ENCODE peak calls at places on chromosomes 4 and X, in seven cellular contexts. L is K562; Z is fibroblast of the aortic adventitia; H is cardiac fibroblast; Y is CD8-positive, alpha-beta T cell; P is activated B cell treated with CpG ODN at 0.5 μM for 24 hours; V is GM12865. N is an unnamed sample.

GRCh38 chr4:123109129-123109528 is 186.7 kb upstream of the NUDT6 start:
- DNase-seq in V (no peak), Z (no peak), Y (no peak), P (no peak), L (no peak), H (no peak), N (no peak)

GRCh38 chrX:103626855-103627254 is 1.9 kb upstream of the TCEAL1 start:
- DNase-seq in H (peak; percentile 65), V (no peak), P (no peak), L (no peak), Y (no peak), Z (no peak), N (peak; percentile 26)

GRCh38 chr4:110005461-110006056 is 92.9 kb downstream of the EGF start:
- DNase-seq in L (peak; percentile 65), P (no peak), V (peak; percentile 75), Z (peak; percentile 84), Y (no peak), H (peak; percentile 88), N (peak; percentile 77)

GRCh38 chr4:165404080-165404479 is 25.3 kb downstream of the CPE start:
- DNase-seq in Z (no peak), L (no peak), P (no peak), Y (no peak), V (no peak), H (no peak), N (no peak)

GRCh38 chrX:39645059-39645895 is 452.5 kb downstream of the BCOR start:
- DNase-seq in Y (no peak), V (no peak), P (no peak), L (peak; percentile 50), H (peak; percentile 88), Z (peak; percentile 85), N (peak; percentile 41)

GRCh38 chr4:17347445-17347844 is 164.4 kb downstream of the QDPR start:
- DNase-seq in V (peak; percentile 38), L (peak; percentile 46), P (no peak), Z (peak; percentile 65), Y (no peak), H (peak; percentile 56), N (peak; percentile 70)

GRCh38 chr4:113781439-113782040 is 20.0 kb upstream of the CAMK2D start:
- DNase-seq in Y (no peak), Z (peak; percentile 66), V (peak; percentile 61), L (peak; percentile 7), H (peak; percentile 69), P (no peak), N (peak; percentile 53)

GRCh38 chr4:4851906-4852305 is 7.6 kb upstream of the MSX1 start:
- DNase-seq in Z (no peak), V (no peak), P (no peak), Y (no peak), H (no peak), L (no peak), N (no peak)

GRCh38 chr4:141350122-141350904 is 129.6 kb downstream of the ZNF330 start:
- DNase-seq in Z (peak; percentile 86), L (no peak), V (no peak), P (no peak), H (peak; percentile 83), Y (no peak), N (peak; percentile 93)

GRCh38 chrX:149456476-149457245 is 48.4 kb downstream of the IDS start:
- DNase-seq in L (no peak), Y (no peak), V (no peak), Z (no peak), P (no peak), H (no peak), N (no peak)

GRCh38 chr4:1049591-1049905 is 38.1 kb downstream of the FGFRL1 start:
- DNase-seq in P (peak; percentile 14), L (no peak), H (no peak), Y (no peak), Z (no peak), V (no peak), N (no peak)

GRCh38 chr4:1053080-1053661 is 41.7 kb downstream of the FGFRL1 start:
- DNase-seq in P (peak; percentile 4), Z (peak; percentile 94), Y (no peak), V (no peak), L (no peak), H (peak; percentile 52), N (no peak)

GRCh38 chr4:1050486-1051213 is 39.2 kb downstream of the FGFRL1 start:
- DNase-seq in P (peak; percentile 11), H (no peak), V (no peak), Z (no peak), L (no peak), Y (peak; percentile 2), N (no peak)

GRCh38 chr4:1051472-1051871 is 40.0 kb downstream of the FGFRL1 start:
- DNase-seq in P (peak; percentile 4), H (no peak), Y (no peak), L (no peak), Z (no peak), V (no peak), N (no peak)

DNA sequence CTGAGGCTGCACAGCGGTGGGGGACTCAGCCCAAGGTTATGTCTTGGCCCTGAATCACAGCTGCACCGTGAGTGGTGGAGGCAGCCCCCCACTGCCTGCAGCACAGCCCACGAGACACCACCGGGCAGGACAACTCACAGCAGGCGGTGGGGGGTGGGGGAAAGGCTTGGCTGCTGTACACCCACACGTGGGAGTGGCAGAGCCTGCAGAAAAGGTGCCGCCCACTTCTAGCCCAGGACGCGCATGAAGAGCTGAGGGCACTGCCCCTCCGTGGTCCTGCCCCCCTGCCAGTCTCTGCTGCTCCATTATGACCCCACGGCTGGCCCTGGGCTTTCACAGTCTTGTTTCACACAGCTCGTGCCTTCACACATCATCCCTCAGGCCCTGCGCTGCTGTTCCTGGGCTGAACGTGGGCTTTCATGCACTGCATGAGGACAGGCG is 40.8 kb downstream of the FGFRL1 start:
- DNase-seq in Y (no peak), Z (no peak), H (no peak), L (no peak), V (no peak), P (peak; percentile 11), N (no peak)
- TF ChIP-seq CTCF in Y (no peak), Z (no peak), H (no peak), L (no peak), V (no peak), P (no peak), N (no peak)

GRCh38 chrX:15464704-15465103 is 28.4 kb downstream of the PIR start:
- DNase-seq in H (no peak), Y (no peak), L (no peak), P (no peak), Z (no peak), V (no peak), N (no peak)

GRCh38 chrX:15468036-15468435 is 25.1 kb downstream of the PIR start:
- DNase-seq in Y (no peak), Z (peak; percentile 85), P (no peak), L (peak; percentile 38), H (peak; percentile 73), V (peak; percentile 30), N (peak; percentile 67)

GRCh38 chrX:15465347-15465746 is 27.8 kb downstream of the PIR start:
- DNase-seq in Z (peak; percentile 70), L (no peak), V (peak; percentile 29), H (peak; percentile 17), Y (no peak), P (no peak), N (peak; percentile 50)

GRCh38 chrX:15469613-15470012 is 23.5 kb downstream of the PIR start:
- DNase-seq in L (no peak), H (no peak), P (no peak), Y (no peak), Z (no peak), V (no peak), N (no peak)

GRCh38 chrX:15465896-15466651 is 27.1 kb downstream of the PIR start:
- DNase-seq in Y (no peak), H (peak; percentile 55), L (peak; percentile 14), V (peak; percentile 3), P (no peak), Z (peak; percentile 50), N (peak; percentile 16)
- TF ChIP-seq CTCF in Y (no peak), H (no peak), L (no peak), V (no peak), P (no peak), Z (no peak), N (no peak)

GRCh38 chrX:76893930-76894329 is 466.4 kb downstream of the MAGEE1 start:
- DNase-seq in P (no peak), Y (no peak), V (no peak), Z (peak; percentile 20), L (no peak), H (peak; percentile 2), N (no peak)
- TF ChIP-seq CTCF in P (no peak), Y (no peak), V (no peak), Z (no peak), L (no peak), H (no peak), N (no peak)

DNA sequence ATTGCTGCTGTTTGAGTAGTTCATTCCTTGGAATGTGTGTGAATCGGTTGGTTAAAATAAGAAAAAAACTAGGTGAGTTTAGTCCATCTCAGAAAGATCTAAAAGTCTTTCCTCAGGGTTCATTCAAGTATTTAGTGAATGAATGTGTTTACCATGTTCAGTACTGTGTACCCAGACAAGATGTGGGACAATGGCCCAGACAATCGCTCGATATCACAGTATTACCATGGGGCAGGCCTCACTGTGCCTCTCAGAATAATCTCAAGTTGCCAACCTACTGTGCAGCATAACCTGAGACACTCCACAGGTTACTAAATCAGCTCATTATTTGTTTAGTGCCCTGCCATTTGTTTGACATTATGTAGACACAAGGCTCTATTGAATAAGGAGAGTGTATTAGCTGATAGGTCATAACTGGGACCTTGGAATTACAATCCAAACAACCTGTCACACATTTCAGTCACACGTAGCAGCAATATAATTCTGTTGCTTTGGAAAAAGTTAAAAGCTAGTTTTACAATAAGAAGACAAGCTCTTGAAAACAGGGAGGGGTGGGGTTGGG is 24.9 kb upstream of the AMOT start:
- DNase-seq in V (no peak), H (no peak), Z (no peak), P (no peak), L (no peak), Y (no peak), N (no peak)
- TF ChIP-seq CTCF in V (no peak), H (no peak), Z (no peak), P (no peak), L (no peak), Y (no peak), N (no peak)

DNA sequence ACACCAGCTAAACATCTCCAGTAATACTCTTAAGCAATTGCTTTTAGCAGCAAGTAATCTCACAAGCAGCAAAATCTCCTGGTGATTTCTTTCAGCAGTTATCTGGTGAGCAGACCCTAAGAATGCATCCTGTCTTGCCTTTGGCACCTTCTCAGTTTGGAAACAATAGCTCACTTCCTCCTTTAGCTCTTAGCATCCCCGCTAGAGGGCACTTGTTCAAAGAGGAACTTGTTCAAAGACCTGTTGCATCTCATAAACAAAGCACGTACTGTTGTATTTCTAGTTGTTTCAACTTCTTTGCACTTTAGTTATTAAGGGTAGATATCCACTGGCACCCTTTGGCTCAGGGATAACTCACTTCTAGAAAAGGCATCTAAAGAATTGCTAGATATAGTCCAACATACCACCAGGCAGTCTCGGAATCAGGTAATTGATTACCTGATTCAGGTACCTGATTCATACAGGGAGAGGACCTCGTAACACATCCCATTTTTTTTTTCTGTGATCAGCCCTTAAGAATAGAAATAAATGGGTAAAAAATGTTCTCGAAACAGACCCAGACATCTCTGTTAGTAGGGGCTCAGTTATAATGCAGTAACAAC is 81.9 kb upstream of the QRFPR start:
- DNase-seq in Z (peak; percentile 86), V (peak; percentile 71), H (peak; percentile 83), Y (peak; percentile 21), P (no peak), L (peak; percentile 54), N (peak; percentile 85)
- TF ChIP-seq CTCF in Z (peak; percentile 83), V (peak; percentile 77), H (peak; percentile 79), Y (peak; percentile 46), P (no peak), L (peak; percentile 59), N (peak; percentile 63)

GRCh38 chrX:150886381-150886780 is 12.1 kb downstream of the CD99L2 start:
- DNase-seq in V (no peak), L (no peak), H (no peak), Z (no peak), Y (no peak), P (no peak), N (no peak)
- TF ChIP-seq CTCF in V (no peak), L (no peak), H (no peak), Z (no peak), Y (no peak), P (no peak), N (no peak)

N was measured in MCF 10A.